ENCODE peak calls at places on chromosomes 3 and 15, in seven cellular contexts. One of them, this sample, is unnamed.

GRCh38 chr3:47250309-47251060 is 32.1 kb downstream of the KIF9 start:
- DNase-seq in fibroblast of gingiva: no peak
- DNase-seq in CD4-positive, alpha-beta T cell: no peak
- DNase-seq in activated CD8-positive, alpha-beta memory T cell treated with anti-CD3 and anti-CD28 coated beads, Interleukin-2, amount 50 U/mL, for 48 hours: no peak
- DNase-seq in iPS-NIHi11: peak
- DNase-seq in HEK293T: peak
- DNase-seq in activated naive CD8-positive, alpha-beta T cell treated with anti-CD3 and anti-CD28 coated beads, Interleukin-2, amount 10 ng/mL, durations not matched to agents 7 days and 5 days: no peak
- DNase-seq in this sample: no peak

GRCh38 chr3:44647771-44648170 is 761 bp upstream of the ZNF35 start:
- DNase-seq in activated naive CD8-positive, alpha-beta T cell treated with anti-CD3 and anti-CD28 coated beads, Interleukin-2, amount 10 ng/mL, durations not matched to agents 7 days and 5 days: no peak
- DNase-seq in CD4-positive, alpha-beta T cell: no peak
- DNase-seq in iPS-NIHi11: no peak
- DNase-seq in HEK293T: no peak
- DNase-seq in fibroblast of gingiva: no peak
- DNase-seq in activated CD8-positive, alpha-beta memory T cell treated with anti-CD3 and anti-CD28 coated beads, Interleukin-2, amount 50 U/mL, for 48 hours: no peak
- DNase-seq in this sample: no peak

GRCh38 chr3:71384393-71384792 is 199.1 kb downstream of the FOXP1 start:
- DNase-seq in HEK293T: no peak
- DNase-seq in activated CD8-positive, alpha-beta memory T cell treated with anti-CD3 and anti-CD28 coated beads, Interleukin-2, amount 50 U/mL, for 48 hours: no peak
- DNase-seq in iPS-NIHi11: no peak
- DNase-seq in activated naive CD8-positive, alpha-beta T cell treated with anti-CD3 and anti-CD28 coated beads, Interleukin-2, amount 10 ng/mL, durations not matched to agents 7 days and 5 days: no peak
- DNase-seq in CD4-positive, alpha-beta T cell: no peak
- DNase-seq in fibroblast of gingiva: no peak
- DNase-seq in this sample: no peak

GRCh38 chr15:49521802-49522201 is 98.8 kb downstream of the FGF7 start:
- DNase-seq in activated CD8-positive, alpha-beta memory T cell treated with anti-CD3 and anti-CD28 coated beads, Interleukin-2, amount 50 U/mL, for 48 hours: no peak
- DNase-seq in HEK293T: peak
- DNase-seq in iPS-NIHi11: peak
- DNase-seq in fibroblast of gingiva: peak
- DNase-seq in CD4-positive, alpha-beta T cell: no peak
- DNase-seq in activated naive CD8-positive, alpha-beta T cell treated with anti-CD3 and anti-CD28 coated beads, Interleukin-2, amount 10 ng/mL, durations not matched to agents 7 days and 5 days: no peak
- DNase-seq in this sample: no peak

GRCh38 chr15:34647569-34648334 is 64.3 kb upstream of the GOLGA8B start:
- DNase-seq in fibroblast of gingiva: no peak
- DNase-seq in iPS-NIHi11: no peak
- DNase-seq in CD4-positive, alpha-beta T cell: no peak
- DNase-seq in activated CD8-positive, alpha-beta memory T cell treated with anti-CD3 and anti-CD28 coated beads, Interleukin-2, amount 50 U/mL, for 48 hours: no peak
- DNase-seq in activated naive CD8-positive, alpha-beta T cell treated with anti-CD3 and anti-CD28 coated beads, Interleukin-2, amount 10 ng/mL, durations not matched to agents 7 days and 5 days: no peak
- DNase-seq in HEK293T: no peak
- DNase-seq in this sample: no peak

GRCh38 chr3:42133500-42134298 is 42.5 kb downstream of the TRAK1 start:
- DNase-seq in CD4-positive, alpha-beta T cell: no peak
- DNase-seq in HEK293T: no peak
- DNase-seq in activated naive CD8-positive, alpha-beta T cell treated with anti-CD3 and anti-CD28 coated beads, Interleukin-2, amount 10 ng/mL, durations not matched to agents 7 days and 5 days: no peak
- DNase-seq in fibroblast of gingiva: no peak
- DNase-seq in iPS-NIHi11: no peak
- DNase-seq in activated CD8-positive, alpha-beta memory T cell treated with anti-CD3 and anti-CD28 coated beads, Interleukin-2, amount 50 U/mL, for 48 hours: no peak
- DNase-seq in this sample: no peak

GRCh38 chr15:94844533-94845390 is 613.4 kb downstream of the MCTP2 start:
- DNase-seq in HEK293T: peak
- DNase-seq in activated CD8-positive, alpha-beta memory T cell treated with anti-CD3 and anti-CD28 coated beads, Interleukin-2, amount 50 U/mL, for 48 hours: no peak
- DNase-seq in fibroblast of gingiva: peak
- DNase-seq in CD4-positive, alpha-beta T cell: no peak
- DNase-seq in iPS-NIHi11: peak
- DNase-seq in activated naive CD8-positive, alpha-beta T cell treated with anti-CD3 and anti-CD28 coated beads, Interleukin-2, amount 10 ng/mL, durations not matched to agents 7 days and 5 days: peak
- DNase-seq in this sample: peak

GRCh38 chr3:149085828-149086231 is 503 bp downstream of the HLTF start:
- DNase-seq in fibroblast of gingiva: peak
- DNase-seq in activated naive CD8-positive, alpha-beta T cell treated with anti-CD3 and anti-CD28 coated beads, Interleukin-2, amount 10 ng/mL, durations not matched to agents 7 days and 5 days: no peak
- DNase-seq in HEK293T: peak
- DNase-seq in CD4-positive, alpha-beta T cell: no peak
- DNase-seq in activated CD8-positive, alpha-beta memory T cell treated with anti-CD3 and anti-CD28 coated beads, Interleukin-2, amount 50 U/mL, for 48 hours: no peak
- DNase-seq in iPS-NIHi11: peak
- DNase-seq in this sample: no peak

GRCh38 chr3:63724987-63725386 is 72.5 kb downstream of the SNTN start:
- DNase-seq in activated naive CD8-positive, alpha-beta T cell treated with anti-CD3 and anti-CD28 coated beads, Interleukin-2, amount 10 ng/mL, durations not matched to agents 7 days and 5 days: no peak
- DNase-seq in HEK293T: no peak
- DNase-seq in activated CD8-positive, alpha-beta memory T cell treated with anti-CD3 and anti-CD28 coated beads, Interleukin-2, amount 50 U/mL, for 48 hours: no peak
- DNase-seq in fibroblast of gingiva: peak
- DNase-seq in iPS-NIHi11: peak
- DNase-seq in CD4-positive, alpha-beta T cell: no peak
- DNase-seq in this sample: no peak

GRCh38 chr3:197026481-197026866 is 3.1 kb downstream of the MELTF start:
- DNase-seq in HEK293T: no peak
- DNase-seq in activated naive CD8-positive, alpha-beta T cell treated with anti-CD3 and anti-CD28 coated beads, Interleukin-2, amount 10 ng/mL, durations not matched to agents 7 days and 5 days: no peak
- DNase-seq in activated CD8-positive, alpha-beta memory T cell treated with anti-CD3 and anti-CD28 coated beads, Interleukin-2, amount 50 U/mL, for 48 hours: no peak
- DNase-seq in CD4-positive, alpha-beta T cell: no peak
- DNase-seq in fibroblast of gingiva: no peak
- DNase-seq in iPS-NIHi11: no peak
- DNase-seq in this sample: peak

GRCh38 chr3:111649180-111649579 is 54.0 kb upstream of the ZBED2 start:
- DNase-seq in CD4-positive, alpha-beta T cell: no peak
- DNase-seq in activated naive CD8-positive, alpha-beta T cell treated with anti-CD3 and anti-CD28 coated beads, Interleukin-2, amount 10 ng/mL, durations not matched to agents 7 days and 5 days: no peak
- DNase-seq in fibroblast of gingiva: no peak
- DNase-seq in HEK293T: no peak
- DNase-seq in activated CD8-positive, alpha-beta memory T cell treated with anti-CD3 and anti-CD28 coated beads, Interleukin-2, amount 50 U/mL, for 48 hours: no peak
- DNase-seq in iPS-NIHi11: no peak
- DNase-seq in this sample: no peak

GRCh38 chr3:171994646-171995441 is 44.5 kb upstream of the FNDC3B start:
- DNase-seq in CD4-positive, alpha-beta T cell: no peak
- DNase-seq in activated CD8-positive, alpha-beta memory T cell treated with anti-CD3 and anti-CD28 coated beads, Interleukin-2, amount 50 U/mL, for 48 hours: no peak
- DNase-seq in fibroblast of gingiva: peak
- DNase-seq in HEK293T: no peak
- DNase-seq in iPS-NIHi11: no peak
- DNase-seq in activated naive CD8-positive, alpha-beta T cell treated with anti-CD3 and anti-CD28 coated beads, Interleukin-2, amount 10 ng/mL, durations not matched to agents 7 days and 5 days: no peak
- DNase-seq in this sample: no peak

GRCh38 chr3:113783980-113784379 is 37.1 kb downstream of the ATP6V1A start:
- DNase-seq in activated naive CD8-positive, alpha-beta T cell treated with anti-CD3 and anti-CD28 coated beads, Interleukin-2, amount 10 ng/mL, durations not matched to agents 7 days and 5 days: no peak
- DNase-seq in activated CD8-positive, alpha-beta memory T cell treated with anti-CD3 and anti-CD28 coated beads, Interleukin-2, amount 50 U/mL, for 48 hours: no peak
- DNase-seq in CD4-positive, alpha-beta T cell: no peak
- DNase-seq in HEK293T: no peak
- DNase-seq in fibroblast of gingiva: no peak
- DNase-seq in iPS-NIHi11: peak
- DNase-seq in this sample: no peak

GRCh38 chr3:50303038-50303815 is at the start of gene HYAL1:
- DNase-seq in activated CD8-positive, alpha-beta memory T cell treated with anti-CD3 and anti-CD28 coated beads, Interleukin-2, amount 50 U/mL, for 48 hours: no peak
- DNase-seq in CD4-positive, alpha-beta T cell: no peak
- DNase-seq in fibroblast of gingiva: no peak
- DNase-seq in HEK293T: no peak
- DNase-seq in iPS-NIHi11: peak
- DNase-seq in activated naive CD8-positive, alpha-beta T cell treated with anti-CD3 and anti-CD28 coated beads, Interleukin-2, amount 10 ng/mL, durations not matched to agents 7 days and 5 days: no peak
- DNase-seq in this sample: peak

GRCh38 chr3:50003766-50004278 is 63.9 kb downstream of the RBM6 start:
- DNase-seq in activated naive CD8-positive, alpha-beta T cell treated with anti-CD3 and anti-CD28 coated beads, Interleukin-2, amount 10 ng/mL, durations not matched to agents 7 days and 5 days: no peak
- DNase-seq in fibroblast of gingiva: no peak
- DNase-seq in activated CD8-positive, alpha-beta memory T cell treated with anti-CD3 and anti-CD28 coated beads, Interleukin-2, amount 50 U/mL, for 48 hours: no peak
- DNase-seq in iPS-NIHi11: no peak
- DNase-seq in HEK293T: no peak
- DNase-seq in CD4-positive, alpha-beta T cell: no peak
- DNase-seq in this sample: no peak

GRCh38 chr15:83200589-83200988 is 7.0 kb downstream of the HDGFL3 start:
- DNase-seq in fibroblast of gingiva: no peak
- DNase-seq in activated naive CD8-positive, alpha-beta T cell treated with anti-CD3 and anti-CD28 coated beads, Interleukin-2, amount 10 ng/mL, durations not matched to agents 7 days and 5 days: no peak
- DNase-seq in iPS-NIHi11: no peak
- DNase-seq in HEK293T: no peak
- DNase-seq in activated CD8-positive, alpha-beta memory T cell treated with anti-CD3 and anti-CD28 coated beads, Interleukin-2, amount 50 U/mL, for 48 hours: no peak
- DNase-seq in CD4-positive, alpha-beta T cell: no peak
- DNase-seq in this sample: no peak

GRCh38 chr3:109363634-109364033 is 26.3 kb upstream of the DPPA4 start:
- DNase-seq in iPS-NIHi11: no peak
- DNase-seq in CD4-positive, alpha-beta T cell: no peak
- DNase-seq in HEK293T: no peak
- DNase-seq in fibroblast of gingiva: no peak
- DNase-seq in activated naive CD8-positive, alpha-beta T cell treated with anti-CD3 and anti-CD28 coated beads, Interleukin-2, amount 10 ng/mL, durations not matched to agents 7 days and 5 days: no peak
- DNase-seq in activated CD8-positive, alpha-beta memory T cell treated with anti-CD3 and anti-CD28 coated beads, Interleukin-2, amount 50 U/mL, for 48 hours: no peak
- DNase-seq in this sample: no peak

GRCh38 chr3:138384971-138385370 is 36.6 kb downstream of the MRAS start:
- DNase-seq in activated naive CD8-positive, alpha-beta T cell treated with anti-CD3 and anti-CD28 coated beads, Interleukin-2, amount 10 ng/mL, durations not matched to agents 7 days and 5 days: no peak
- DNase-seq in HEK293T: no peak
- DNase-seq in iPS-NIHi11: no peak
- DNase-seq in fibroblast of gingiva: no peak
- DNase-seq in activated CD8-positive, alpha-beta memory T cell treated with anti-CD3 and anti-CD28 coated beads, Interleukin-2, amount 50 U/mL, for 48 hours: no peak
- DNase-seq in CD4-positive, alpha-beta T cell: no peak
- DNase-seq in this sample: no peak

GRCh38 chr3:177781686-177782161 is 584.4 kb upstream of the TBL1XR1 start:
- DNase-seq in activated CD8-positive, alpha-beta memory T cell treated with anti-CD3 and anti-CD28 coated beads, Interleukin-2, amount 50 U/mL, for 48 hours: no peak
- DNase-seq in HEK293T: no peak
- DNase-seq in iPS-NIHi11: no peak
- DNase-seq in fibroblast of gingiva: peak
- DNase-seq in CD4-positive, alpha-beta T cell: no peak
- DNase-seq in activated naive CD8-positive, alpha-beta T cell treated with anti-CD3 and anti-CD28 coated beads, Interleukin-2, amount 10 ng/mL, durations not matched to agents 7 days and 5 days: no peak
- DNase-seq in this sample: no peak

GRCh38 chr15:92130244-92130643 is 263.4 kb upstream of the ST8SIA2 start:
- DNase-seq in activated naive CD8-positive, alpha-beta T cell treated with anti-CD3 and anti-CD28 coated beads, Interleukin-2, amount 10 ng/mL, durations not matched to agents 7 days and 5 days: no peak
- DNase-seq in iPS-NIHi11: peak
- DNase-seq in fibroblast of gingiva: no peak
- DNase-seq in HEK293T: no peak
- DNase-seq in activated CD8-positive, alpha-beta memory T cell treated with anti-CD3 and anti-CD28 coated beads, Interleukin-2, amount 50 U/mL, for 48 hours: no peak
- DNase-seq in CD4-positive, alpha-beta T cell: no peak
- DNase-seq in this sample: no peak

GRCh38 chr15:94265009-94265408 is 33.6 kb downstream of the MCTP2 start:
- DNase-seq in fibroblast of gingiva: no peak
- DNase-seq in CD4-positive, alpha-beta T cell: no peak
- DNase-seq in activated naive CD8-positive, alpha-beta T cell treated with anti-CD3 and anti-CD28 coated beads, Interleukin-2, amount 10 ng/mL, durations not matched to agents 7 days and 5 days: no peak
- DNase-seq in activated CD8-positive, alpha-beta memory T cell treated with anti-CD3 and anti-CD28 coated beads, Interleukin-2, amount 50 U/mL, for 48 hours: no peak
- DNase-seq in HEK293T: no peak
- DNase-seq in iPS-NIHi11: no peak
- DNase-seq in this sample: no peak

GRCh38 chr3:124905093-124905492 is 17.9 kb upstream of the ITGB5 start:
- DNase-seq in iPS-NIHi11: no peak
- DNase-seq in activated naive CD8-positive, alpha-beta T cell treated with anti-CD3 and anti-CD28 coated beads, Interleukin-2, amount 10 ng/mL, durations not matched to agents 7 days and 5 days: no peak
- DNase-seq in activated CD8-positive, alpha-beta memory T cell treated with anti-CD3 and anti-CD28 coated beads, Interleukin-2, amount 50 U/mL, for 48 hours: no peak
- DNase-seq in HEK293T: no peak
- DNase-seq in fibroblast of gingiva: no peak
- DNase-seq in CD4-positive, alpha-beta T cell: no peak
- DNase-seq in this sample: no peak

GRCh38 chr3:157581331-157581730 is 78.1 kb upstream of the VEPH1 start:
- DNase-seq in activated naive CD8-positive, alpha-beta T cell treated with anti-CD3 and anti-CD28 coated beads, Interleukin-2, amount 10 ng/mL, durations not matched to agents 7 days and 5 days: no peak
- DNase-seq in activated CD8-positive, alpha-beta memory T cell treated with anti-CD3 and anti-CD28 coated beads, Interleukin-2, amount 50 U/mL, for 48 hours: no peak
- DNase-seq in CD4-positive, alpha-beta T cell: no peak
- DNase-seq in HEK293T: no peak
- DNase-seq in fibroblast of gingiva: no peak
- DNase-seq in iPS-NIHi11: no peak
- DNase-seq in this sample: no peak

GRCh38 chr15:55389276-55389631 is 18.9 kb downstream of the CCPG1 start:
- DNase-seq in fibroblast of gingiva: no peak
- DNase-seq in activated naive CD8-positive, alpha-beta T cell treated with anti-CD3 and anti-CD28 coated beads, Interleukin-2, amount 10 ng/mL, durations not matched to agents 7 days and 5 days: no peak
- DNase-seq in HEK293T: no peak
- DNase-seq in CD4-positive, alpha-beta T cell: no peak
- DNase-seq in iPS-NIHi11: no peak
- DNase-seq in activated CD8-positive, alpha-beta memory T cell treated with anti-CD3 and anti-CD28 coated beads, Interleukin-2, amount 50 U/mL, for 48 hours: no peak
- DNase-seq in this sample: no peak

GRCh38 chr3:46857485-46858341 is 5.5 kb downstream of the MYL3 start:
- DNase-seq in activated naive CD8-positive, alpha-beta T cell treated with anti-CD3 and anti-CD28 coated beads, Interleukin-2, amount 10 ng/mL, durations not matched to agents 7 days and 5 days: no peak
- DNase-seq in iPS-NIHi11: no peak
- DNase-seq in activated CD8-positive, alpha-beta memory T cell treated with anti-CD3 and anti-CD28 coated beads, Interleukin-2, amount 50 U/mL, for 48 hours: no peak
- DNase-seq in HEK293T: no peak
- DNase-seq in fibroblast of gingiva: no peak
- DNase-seq in CD4-positive, alpha-beta T cell: no peak
- DNase-seq in this sample: no peak

This sample was measured in cardiac septum.